ENCODE peak calls at places on chromosomes 12 and 14, in nine cellular contexts. E, Z, P, H, G, L, I, R and J are unnamed samples.

GRCh38 chr12:22979854-22980253 is 354.9 kb downstream of the ETNK1 start:
- DNase-seq in R (no peak), E (no peak), I (no peak), Z (no peak), G (no peak), L (no peak), P (no peak), H (no peak), J (no peak)

GRCh38 chr14:88599321-88599720 is 36.5 kb downstream of the ZC3H14 start:
- DNase-seq in L (no peak), H (no peak), Z (no peak), P (no peak), G (no peak), I (no peak), R (no peak), E (no peak), J (no peak)

GRCh38 chr12:83042441-83043215 is 355.9 kb downstream of the TMTC2 start:
- DNase-seq in Z (no peak), R (peak; percentile 39), E (peak; percentile 64), L (no peak), P (no peak), G (peak; percentile 11), I (no peak), H (no peak), J (no peak)

GRCh38 chr12:12696562-12697383 is 790 bp upstream of the GPR19 start:
- DNase-seq in L (peak; percentile 90), P (peak; percentile 92), I (peak; percentile 87), Z (peak; percentile 79), R (no peak), G (peak; percentile 85), H (peak; percentile 96), E (peak; percentile 76), J (peak; percentile 94)

GRCh38 chr12:40175045-40175444 is 49.8 kb upstream of the LRRK2 start:
- DNase-seq in R (no peak), G (no peak), L (no peak), H (no peak), P (no peak), E (no peak), Z (no peak), I (no peak), J (no peak)

GRCh38 chr12:21809100-21809499 is 34.6 kb upstream of the KCNJ8 start:
- DNase-seq in I (no peak), R (no peak), L (no peak), E (no peak), G (no peak), P (no peak), Z (no peak), H (no peak), J (no peak)

GRCh38 chr12:21371050-21371449 is 1.7 kb upstream of the IAPP start:
- DNase-seq in L (no peak), E (no peak), I (no peak), R (no peak), P (no peak), H (no peak), G (no peak), Z (no peak), J (no peak)

GRCh38 chr14:22387776-22388241 is 201.2 kb downstream of the DAD1 start:
- DNase-seq in E (peak; percentile 46), P (no peak), H (no peak), Z (no peak), I (no peak), L (no peak), G (no peak), R (no peak), J (no peak)

GRCh38 chr14:99995700-99996356 is 69.4 kb upstream of the EVL start:
- DNase-seq in L (peak; percentile 63), I (peak; percentile 46), G (peak; percentile 59), R (no peak), Z (no peak), E (peak; percentile 28), P (peak; percentile 68), H (no peak), J (peak; percentile 39)

GRCh38 chr14:75234173-75234855 is 44.3 kb upstream of the FOS start:
- DNase-seq in R (no peak), Z (no peak), I (no peak), E (peak; percentile 96), H (peak; percentile 73), P (peak; percentile 83), G (peak; percentile 80), L (no peak), J (no peak)

GRCh38 chr12:119957135-119957534 is 31.9 kb upstream of the BICDL1 start:
- DNase-seq in Z (no peak), R (no peak), L (no peak), E (no peak), P (no peak), G (no peak), H (no peak), I (no peak), J (no peak)

GRCh38 chr12:110475426-110475825 is 6.8 kb downstream of the FAM216A start:
- DNase-seq in L (no peak), R (no peak), E (no peak), Z (no peak), I (no peak), P (no peak), G (no peak), H (no peak), J (no peak)

GRCh38 chr14:99011385-99011784 is 260.6 kb downstream of the BCL11B start:
- DNase-seq in H (no peak), L (no peak), Z (no peak), G (no peak), R (no peak), P (no peak), I (no peak), E (no peak), J (no peak)

GRCh38 chr12:4286228-4286627 is 12.7 kb downstream of the CCND2 start:
- DNase-seq in P (no peak), I (no peak), H (no peak), Z (no peak), G (no peak), L (no peak), R (no peak), E (no peak), J (no peak)

GRCh38 chr12:123900898-123901376 is 71.7 kb downstream of the CCDC92 start:
- DNase-seq in P (no peak), I (no peak), L (no peak), G (no peak), H (no peak), Z (no peak), E (peak; percentile 49), R (no peak), J (no peak)

GRCh38 chr12:88172844-88173407 is 30.8 kb downstream of the TMTC3 start:
- DNase-seq in E (no peak), G (no peak), R (no peak), I (no peak), Z (no peak), L (no peak), H (no peak), P (no peak), J (no peak)

GRCh38 chr12:50665170-50665569 is 98.7 kb upstream of the ATF1 start:
- DNase-seq in G (no peak), Z (no peak), E (no peak), H (no peak), L (no peak), R (no peak), P (no peak), I (no peak), J (no peak)

GRCh38 chr12:68899251-68899771 is 33.7 kb downstream of the CPM start:
- DNase-seq in L (no peak), R (peak; percentile 96), Z (no peak), G (peak; percentile 86), E (peak; percentile 89), I (no peak), P (peak; percentile 73), H (peak; percentile 69), J (no peak)

GRCh38 chr12:6044082-6044481 is 80.4 kb downstream of the VWF start:
- DNase-seq in E (no peak), Z (no peak), I (no peak), H (no peak), G (no peak), L (no peak), P (no peak), R (no peak), J (no peak)

GRCh38 chr14:95413289-95414215 is 93.8 kb upstream of the CLMN start:
- DNase-seq in P (no peak), L (no peak), R (no peak), G (no peak), H (no peak), I (no peak), E (no peak), Z (no peak), J (no peak)

GRCh38 chr14:47511829-47512228 is 163.6 kb downstream of the MDGA2 start:
- DNase-seq in G (no peak), E (no peak), H (no peak), R (no peak), Z (no peak), P (no peak), L (no peak), I (no peak), J (no peak)

GRCh38 chr14:69013943-69014782 is 35.1 kb upstream of the ACTN1 start:
- DNase-seq in L (no peak), G (peak; percentile 27), R (no peak), E (peak; percentile 37), Z (no peak), I (no peak), P (no peak), H (peak; percentile 91), J (no peak)

GRCh38 chr14:65131176-65131765 is 29.0 kb upstream of the MAX start:
- DNase-seq in I (no peak), H (no peak), R (peak; percentile 38), L (no peak), E (peak; percentile 73), G (peak; percentile 9), Z (no peak), P (no peak), J (no peak)

GRCh38 chr14:59305231-59305630 is 116.8 kb downstream of the DAAM1 start:
- DNase-seq in E (peak; percentile 73), G (peak; percentile 80), I (no peak), H (no peak), Z (no peak), R (peak; percentile 53), L (no peak), P (no peak), J (no peak)

GRCh38 chr14:61252354-61253063 is 28.6 kb downstream of the TMEM30B start:
- DNase-seq in P (peak; percentile 78), R (peak; percentile 87), I (peak; percentile 38), E (peak; percentile 97), L (peak; percentile 46), Z (peak; percentile 47), G (peak; percentile 98), H (no peak), J (peak; percentile 47)

GRCh38 chr14:76112889-76113611 is 38.7 kb upstream of the GPATCH2L start:
- DNase-seq in P (no peak), Z (no peak), G (no peak), E (no peak), I (no peak), H (no peak), L (no peak), R (no peak), J (no peak)

GRCh38 chr12:126668961-126669360 is 1598.0 kb upstream of the TMEM132C start:
- DNase-seq in I (no peak), G (peak; percentile 86), L (no peak), P (no peak), E (peak; percentile 90), Z (no peak), H (no peak), R (peak; percentile 37), J (no peak)